ENCODE peak calls at places on chromosome 5, in five cellular contexts. One of them, this sample, is unnamed.

GRCh38 chr5:109786177-109786576 is 96.5 kb downstream of the MAN2A1 start:
- DNase-seq in posterior cingulate gyrus: no peak
- DNase-seq in T follicular helper cell: no peak
- DNase-seq in fibroblast of lung: no peak
- DNase-seq in right atrium auricular region: no peak
- DNase-seq in this sample: no peak

GRCh38 chr5:14374100-14374499 is 207.5 kb upstream of the OTULINL start:
- DNase-seq in posterior cingulate gyrus: no peak
- DNase-seq in T follicular helper cell: no peak
- DNase-seq in fibroblast of lung: no peak
- DNase-seq in right atrium auricular region: no peak
- DNase-seq in this sample: no peak

GRCh38 chr5:129991780-129992179 is 87.5 kb downstream of the CHSY3 start:
- DNase-seq in posterior cingulate gyrus: no peak
- DNase-seq in T follicular helper cell: no peak
- DNase-seq in fibroblast of lung: no peak
- DNase-seq in right atrium auricular region: no peak
- DNase-seq in this sample: no peak

GRCh38 chr5:32092938-32093812 is 80.9 kb downstream of the GOLPH3 start:
- DNase-seq in posterior cingulate gyrus: peak; percentile 52
- DNase-seq in T follicular helper cell: peak; percentile 50
- DNase-seq in fibroblast of lung: peak; percentile 68
- DNase-seq in right atrium auricular region: peak; percentile 72
- DNase-seq in this sample: peak; percentile 64

GRCh38 chr5:52922384-52922783 is 66.8 kb upstream of the ITGA2 start:
- DNase-seq in posterior cingulate gyrus: no peak
- DNase-seq in T follicular helper cell: no peak
- DNase-seq in fibroblast of lung: peak; percentile 81
- DNase-seq in right atrium auricular region: no peak
- DNase-seq in this sample: no peak

GRCh38 chr5:111655169-111655924 is 101.6 kb downstream of the NREP start:
- DNase-seq in posterior cingulate gyrus: no peak
- DNase-seq in T follicular helper cell: no peak
- DNase-seq in fibroblast of lung: peak; percentile 78
- DNase-seq in right atrium auricular region: no peak
- DNase-seq in this sample: no peak

GRCh38 chr5:69206528-69207190 is 17.3 kb downstream of the CENPH start:
- DNase-seq in posterior cingulate gyrus: no peak
- DNase-seq in T follicular helper cell: no peak
- DNase-seq in fibroblast of lung: peak; percentile 19
- DNase-seq in right atrium auricular region: no peak
- DNase-seq in this sample: no peak

GRCh38 chr5:54663876-54664275 is 146.3 kb downstream of the SNX18 start:
- DNase-seq in posterior cingulate gyrus: peak; percentile 60
- DNase-seq in T follicular helper cell: no peak
- DNase-seq in fibroblast of lung: peak; percentile 97
- DNase-seq in right atrium auricular region: peak; percentile 72
- DNase-seq in this sample: no peak

GRCh38 chr5:71782771-71783770 is 64.0 kb downstream of the CARTPT start:
- DNase-seq in posterior cingulate gyrus: peak; percentile 87
- DNase-seq in T follicular helper cell: peak; percentile 1
- DNase-seq in fibroblast of lung: peak; percentile 66
- DNase-seq in right atrium auricular region: peak; percentile 86
- DNase-seq in this sample: peak; percentile 25

GRCh38 chr5:73188764-73189521 is 15.9 kb downstream of the TMEM174 start:
- DNase-seq in posterior cingulate gyrus: no peak
- DNase-seq in T follicular helper cell: no peak
- DNase-seq in fibroblast of lung: peak; percentile 58
- DNase-seq in right atrium auricular region: no peak
- DNase-seq in this sample: peak; percentile 83

GRCh38 chr5:90201923-90202322 is 207.6 kb downstream of the CETN3 start:
- DNase-seq in posterior cingulate gyrus: no peak
- DNase-seq in T follicular helper cell: no peak
- DNase-seq in fibroblast of lung: peak; percentile 93
- DNase-seq in right atrium auricular region: no peak
- DNase-seq in this sample: no peak

GRCh38 chr5:42634575-42634974 is 122.0 kb upstream of the CCDC152 start:
- DNase-seq in posterior cingulate gyrus: no peak
- DNase-seq in T follicular helper cell: no peak
- DNase-seq in fibroblast of lung: no peak
- DNase-seq in right atrium auricular region: no peak
- DNase-seq in this sample: no peak

GRCh38 chr5:169688106-169688505 is 51.0 kb downstream of the DOCK2 start:
- DNase-seq in posterior cingulate gyrus: no peak
- DNase-seq in T follicular helper cell: no peak
- DNase-seq in fibroblast of lung: no peak
- DNase-seq in right atrium auricular region: no peak
- DNase-seq in this sample: no peak

GRCh38 chr5:124972703-124973102 is 226.3 kb upstream of the ZNF608 start:
- DNase-seq in posterior cingulate gyrus: no peak
- DNase-seq in T follicular helper cell: no peak
- DNase-seq in fibroblast of lung: no peak
- DNase-seq in right atrium auricular region: no peak
- DNase-seq in this sample: no peak

GRCh38 chr5:58497956-58498942 is 7.0 kb downstream of the GAPT start:
- DNase-seq in posterior cingulate gyrus: peak; percentile 30
- DNase-seq in T follicular helper cell: no peak
- DNase-seq in fibroblast of lung: peak; percentile 27
- DNase-seq in right atrium auricular region: no peak
- DNase-seq in this sample: peak; percentile 3

GRCh38 chr5:108061941-108062340 is 320.0 kb downstream of the FBXL17 start:
- DNase-seq in posterior cingulate gyrus: no peak
- DNase-seq in T follicular helper cell: no peak
- DNase-seq in fibroblast of lung: peak; percentile 14
- DNase-seq in right atrium auricular region: no peak
- DNase-seq in this sample: no peak

GRCh38 chr5:66587771-66588170 is 8.4 kb upstream of the MAST4 start:
- DNase-seq in posterior cingulate gyrus: no peak
- DNase-seq in T follicular helper cell: no peak
- DNase-seq in fibroblast of lung: no peak
- DNase-seq in right atrium auricular region: no peak
- DNase-seq in this sample: no peak

GRCh38 chr5:9516591-9516990 is 29.3 kb downstream of the SEMA5A start:
- DNase-seq in posterior cingulate gyrus: peak; percentile 24
- DNase-seq in T follicular helper cell: no peak
- DNase-seq in fibroblast of lung: no peak
- DNase-seq in right atrium auricular region: no peak
- DNase-seq in this sample: no peak

GRCh38 chr5:147821791-147822190 is 9.7 kb downstream of the SPINK1 start:
- DNase-seq in posterior cingulate gyrus: no peak
- DNase-seq in T follicular helper cell: no peak
- DNase-seq in fibroblast of lung: no peak
- DNase-seq in right atrium auricular region: no peak
- DNase-seq in this sample: no peak

GRCh38 chr5:149834246-149834855 is 104.2 kb downstream of the PPARGC1B start:
- DNase-seq in posterior cingulate gyrus: no peak
- DNase-seq in T follicular helper cell: peak; percentile 31
- DNase-seq in fibroblast of lung: peak; percentile 77
- DNase-seq in right atrium auricular region: peak; percentile 66
- DNase-seq in this sample: peak; percentile 22

GRCh38 chr5:91957671-91958070 is 574.6 kb upstream of the ARRDC3 start:
- DNase-seq in posterior cingulate gyrus: no peak
- DNase-seq in T follicular helper cell: no peak
- DNase-seq in fibroblast of lung: peak; percentile 84
- DNase-seq in right atrium auricular region: no peak
- DNase-seq in this sample: no peak

GRCh38 chr5:32687167-32687831 is 23.8 kb upstream of the NPR3 start:
- DNase-seq in posterior cingulate gyrus: no peak
- DNase-seq in T follicular helper cell: no peak
- DNase-seq in fibroblast of lung: peak; percentile 59
- DNase-seq in right atrium auricular region: no peak
- DNase-seq in this sample: no peak

GRCh38 chr5:137501846-137502406 is 2.8 kb upstream of the SPOCK1 start:
- DNase-seq in posterior cingulate gyrus: no peak
- DNase-seq in T follicular helper cell: no peak
- DNase-seq in fibroblast of lung: peak; percentile 63
- DNase-seq in right atrium auricular region: no peak
- DNase-seq in this sample: no peak

GRCh38 chr5:65508978-65509377 is 27.3 kb upstream of the ADAMTS6 start:
- DNase-seq in posterior cingulate gyrus: no peak
- DNase-seq in T follicular helper cell: no peak
- DNase-seq in fibroblast of lung: peak; percentile 17
- DNase-seq in right atrium auricular region: no peak
- DNase-seq in this sample: no peak

GRCh38 chr5:79225026-79225425 is 10.9 kb upstream of the JMY start:
- DNase-seq in posterior cingulate gyrus: no peak
- DNase-seq in T follicular helper cell: no peak
- DNase-seq in fibroblast of lung: peak; percentile 44
- DNase-seq in right atrium auricular region: no peak
- DNase-seq in this sample: no peak

GRCh38 chr5:116452774-116453368 is 121.8 kb downstream of the SEMA6A start:
- DNase-seq in posterior cingulate gyrus: no peak
- DNase-seq in T follicular helper cell: no peak
- DNase-seq in fibroblast of lung: peak; percentile 32
- DNase-seq in right atrium auricular region: no peak
- DNase-seq in this sample: no peak

GRCh38 chr5:115379622-115380344 is 83.3 kb upstream of the CCDC112 start:
- DNase-seq in posterior cingulate gyrus: no peak
- DNase-seq in T follicular helper cell: no peak
- DNase-seq in fibroblast of lung: peak; percentile 64
- DNase-seq in right atrium auricular region: no peak
- DNase-seq in this sample: no peak